ENCODE peak calls at places on chromosomes 1 and 21, in four cellular contexts. H is neural progenitor cell, W is psoas muscle, M is AG10803. E is an unnamed sample.

GRCh38 chr1:38991638-38992449 is 768 bp downstream of the AKIRIN1 start:
- DNase-seq in H (peak), W (peak), M (peak), E (no peak)

GRCh38 chr1:59484090-59484489 is 187.2 kb downstream of the FGGY start:
- DNase-seq in H (no peak), W (no peak), M (peak), E (peak)

GRCh38 chr1:170520601-170521000 is 11.4 kb upstream of the GORAB start:
- DNase-seq in H (no peak), W (no peak), M (peak), E (no peak)

GRCh38 chr1:18183477-18183974 is 75.9 kb downstream of the IGSF21 start:
- DNase-seq in H (no peak), W (no peak), M (no peak), E (no peak)

GRCh38 chr1:61782771-61783170 is 40.5 kb downstream of the PATJ start:
- DNase-seq in H (no peak), W (no peak), M (no peak), E (no peak)

GRCh38 chr1:6180215-6180577 is at the start of gene CHD5:
- DNase-seq in H (peak), W (no peak), M (no peak), E (no peak)

GRCh38 chr1:31412732-31413404 is at the start of gene SERINC2:
- DNase-seq in H (peak), W (peak), M (no peak), E (no peak)

GRCh38 chr1:218357211-218357892 is 12.2 kb downstream of the TGFB2 start:
- DNase-seq in H (no peak), W (no peak), M (no peak), E (no peak)

GRCh38 chr1:175572932-175573871 is 170.2 kb downstream of the TNR start:
- DNase-seq in H (no peak), W (no peak), M (no peak), E (no peak)

GRCh38 chr1:180800945-180801344 is 111.8 kb upstream of the KIAA1614 start:
- DNase-seq in H (no peak), W (no peak), M (no peak), E (no peak)

GRCh38 chr1:100767176-100767876 is 47.8 kb downstream of the VCAM1 start:
- DNase-seq in H (no peak), W (no peak), M (peak), E (no peak)

GRCh38 chr1:193927550-193927949 is 741.1 kb upstream of the B3GALT2 start:
- DNase-seq in H (no peak), W (no peak), M (no peak), E (no peak)

GRCh38 chr1:38068220-38068979 is 21.8 kb upstream of the POU3F1 start:
- DNase-seq in H (no peak), W (no peak), M (no peak), E (no peak)

GRCh38 chr1:47661065-47661464 is 223.2 kb downstream of the FOXD2 start:
- DNase-seq in H (no peak), W (no peak), M (no peak), E (no peak)

GRCh38 chr1:35222322-35223108 is 29.6 kb upstream of the SFPQ start:
- DNase-seq in H (no peak), W (no peak), M (peak), E (peak)

GRCh38 chr21:18529253-18529652 is 125.7 kb upstream of the TMPRSS15 start:
- DNase-seq in H (no peak), W (no peak), M (peak), E (peak)

GRCh38 chr1:183776731-183777130 is 28.2 kb upstream of the RGL1 start:
- DNase-seq in H (no peak), W (no peak), M (peak), E (peak)

GRCh38 chr21:41821756-41822431 is 55.0 kb upstream of the RIPK4 start:
- DNase-seq in H (no peak), W (no peak), M (no peak), E (no peak)

GRCh38 chr1:192115000-192115399 is 43.3 kb upstream of the RGS18 start:
- DNase-seq in H (no peak), W (no peak), M (no peak), E (no peak)

GRCh38 chr1:5944069-5944847 is 48.0 kb downstream of the NPHP4 start:
- DNase-seq in H (no peak), W (no peak), M (no peak), E (no peak)

DNA sequence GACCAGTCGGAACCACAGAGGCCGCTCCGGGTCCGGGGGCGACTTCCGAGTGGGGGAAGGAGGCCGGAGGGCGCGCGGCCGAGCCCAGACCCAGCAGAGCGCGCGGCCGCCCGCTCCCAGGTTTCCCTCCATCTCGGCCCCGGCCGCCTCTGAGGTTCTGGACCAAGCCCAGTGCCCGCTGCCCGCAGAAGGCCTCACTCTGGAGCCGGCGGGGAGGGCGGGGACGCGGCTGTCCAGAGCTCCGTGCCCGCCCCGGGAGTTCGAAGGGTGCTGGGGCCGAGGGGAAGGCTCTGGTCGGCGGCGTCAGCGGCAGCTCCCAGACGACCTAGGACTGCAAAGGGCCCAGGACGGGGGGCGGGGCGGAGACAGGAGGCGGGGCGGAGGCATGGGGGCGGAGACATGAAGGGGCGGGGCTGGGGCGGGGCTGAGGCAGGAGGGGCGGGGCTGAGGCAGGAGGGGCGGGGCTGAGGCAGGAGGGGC is 48.0 kb upstream of the SLC19A1 start:
- DNase-seq in H (peak), W (peak), M (peak), E (no peak)
- H3K4me3 ChIP-seq in H (peak), W (peak), M (peak), E (peak)

DNA sequence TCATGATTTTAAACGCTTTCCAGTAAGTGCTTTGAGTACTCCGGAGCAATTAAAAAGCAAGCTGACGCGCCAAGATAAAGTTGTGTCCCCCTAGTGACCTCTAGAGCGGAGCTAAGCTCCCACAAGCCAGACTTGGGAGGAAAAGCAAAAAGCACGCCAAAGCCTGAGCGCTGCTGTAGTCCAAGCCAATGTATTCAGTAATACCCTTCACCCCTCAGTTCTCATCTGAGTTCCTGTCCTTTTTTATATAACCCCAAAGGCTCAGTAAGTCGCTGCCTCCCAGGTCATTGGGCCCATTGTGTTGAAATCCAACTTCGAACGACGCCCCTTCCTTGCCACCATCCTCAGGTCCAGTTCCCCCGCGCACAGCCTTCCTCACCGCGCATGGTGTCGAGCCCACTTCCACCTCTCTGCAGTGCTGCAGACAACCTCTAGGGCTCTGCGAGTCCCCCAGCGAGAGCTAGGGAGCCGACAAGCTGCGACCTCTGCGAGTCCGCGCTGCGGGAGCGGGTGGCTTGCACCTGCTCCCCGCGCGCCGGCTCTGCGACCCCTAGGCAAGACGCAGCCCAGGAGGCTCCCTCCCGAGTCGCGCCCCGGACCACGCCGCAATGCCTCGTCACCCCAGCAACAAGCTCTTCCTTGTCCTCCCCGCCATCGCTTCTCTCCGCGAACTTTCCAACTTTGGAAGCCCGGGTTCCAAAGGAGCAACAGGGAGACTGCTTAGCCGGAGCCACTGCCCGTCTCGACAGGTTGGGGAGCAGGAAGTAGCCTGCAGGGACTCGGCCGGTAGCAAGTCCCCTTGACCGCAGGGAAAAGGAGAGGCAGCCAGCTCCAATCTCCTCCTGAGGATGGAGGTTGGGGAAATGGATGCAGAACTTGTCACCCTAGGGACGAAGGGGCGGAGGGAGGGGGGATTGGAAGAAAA is 3.8 kb upstream of the SLC44A5 start:
- DNase-seq in H (peak), W (peak), M (peak), E (no peak)
- TF ChIP-seq CTCF in H (peak), W (peak), M (peak), E (peak)

GRCh38 chr1:206555473-206555935 is 48.2 kb downstream of the RASSF5 start:
- DNase-seq in H (peak), W (peak), M (no peak), E (no peak)

GRCh38 chr1:206556748-206557635 is 49.7 kb downstream of the RASSF5 start:
- DNase-seq in H (peak), W (peak), M (no peak), E (no peak)

GRCh38 chr1:206554833-206555472 is 47.6 kb downstream of the RASSF5 start:
- DNase-seq in H (no peak), W (no peak), M (no peak), E (no peak)

GRCh38 chr1:206557636-206558473 is 50.5 kb downstream of the RASSF5 start:
- DNase-seq in H (no peak), W (no peak), M (no peak), E (no peak)

GRCh38 chr1:206556047-206556747 is 48.9 kb downstream of the RASSF5 start:
- DNase-seq in H (no peak), W (no peak), M (no peak), E (no peak)
- H3K4me3 ChIP-seq in H (peak), W (no peak), M (no peak), E (no peak)

GRCh38 chr1:228265167-228265566 is 57.3 kb downstream of the OBSCN start:
- DNase-seq in H (no peak), W (no peak), M (peak), E (no peak)
- TF ChIP-seq CTCF in H (peak), W (peak), M (peak), E (peak)

GRCh38 chr1:185155600-185156320 is 993 bp downstream of the TRMT1L start:
- DNase-seq in H (peak), W (no peak), M (peak), E (no peak)

GRCh38 chr1:185156854-185157598 is at the start of the genes SWT1 and TRMT1L:
- DNase-seq in H (peak), W (peak), M (peak), E (peak)

GRCh38 chr1:185157599-185158469 is 867 bp downstream of the SWT1 start:
- DNase-seq in H (peak), W (no peak), M (no peak), E (no peak)

GRCh38 chr1:185154912-185155513 is 1.7 kb downstream of the TRMT1L start:
- DNase-seq in H (peak), W (no peak), M (no peak), E (no peak)

GRCh38 chr1:185156321-185156853 is 366 bp downstream of the TRMT1L start:
- DNase-seq in H (no peak), W (no peak), M (peak), E (no peak)
- H3K4me3 ChIP-seq in H (peak), W (peak), M (peak), E (peak)

E was measured in AG04449.